ENCODE peak calls at places on chromosome 20, in four cellular contexts. A, B, S and Y are unnamed samples.

GRCh38 chr20:9019833-9020232 is 49.1 kb upstream of the PLCB4 start:
- DNase-seq in S (no peak), B (no peak), A (no peak), Y (no peak)

GRCh38 chr20:24798930-24799705 is 150.0 kb upstream of the CST7 start:
- DNase-seq in A (no peak), B (no peak), S (no peak), Y (no peak)

GRCh38 chr20:46022411-46023147 is 6.4 kb upstream of the SLC12A5 start:
- DNase-seq in S (peak), A (peak), B (peak), Y (peak)

GRCh38 chr20:14599613-14600012 is 262.2 kb upstream of the FLRT3 start:
- DNase-seq in B (no peak), A (no peak), S (no peak), Y (no peak)

GRCh38 chr20:7387638-7388193 is 552.5 kb downstream of the HAO1 start:
- DNase-seq in S (no peak), A (no peak), B (no peak), Y (no peak)

GRCh38 chr20:63067721-63068560 is 61.2 kb upstream of the BHLHE23 start:
- DNase-seq in B (no peak), S (no peak), A (no peak), Y (no peak)

GRCh38 chr20:35953411-35954199 is 697 bp downstream of the SCAND1 start:
- DNase-seq in S (peak), B (peak), A (peak), Y (peak)

GRCh38 chr20:35311822-35312221 is 19.6 kb upstream of the FAM83C start:
- DNase-seq in A (no peak), S (no peak), B (no peak), Y (no peak)

GRCh38 chr20:60491261-60491660 is 533.0 kb downstream of the CDH26 start:
- DNase-seq in A (no peak), S (no peak), B (no peak), Y (no peak)

GRCh38 chr20:62980970-62981369 is 25.8 kb downstream of the BHLHE23 start:
- DNase-seq in S (no peak), B (peak), A (no peak), Y (no peak)

GRCh38 chr20:39109933-39110818 is 148.0 kb downstream of the DHX35 start:
- DNase-seq in A (no peak), S (no peak), B (no peak), Y (no peak)

GRCh38 chr20:59749293-59749680 is 144.9 kb downstream of the PHACTR3 start:
- DNase-seq in A (no peak), S (no peak), B (no peak), Y (no peak)

GRCh38 chr20:10595985-10596384 is 77.8 kb downstream of the JAG1 start:
- DNase-seq in B (no peak), A (no peak), S (no peak), Y (no peak)

GRCh38 chr20:20761302-20761701 is 48.9 kb upstream of the RALGAPA2 start:
- DNase-seq in A (no peak), S (no peak), B (no peak), Y (no peak)

GRCh38 chr20:47276251-47276650 is 80.2 kb downstream of the ZMYND8 start:
- DNase-seq in A (no peak), B (no peak), S (no peak), Y (no peak)

GRCh38 chr20:55793986-55794385 is 211.3 kb downstream of the CBLN4 start:
- DNase-seq in S (no peak), A (no peak), B (no peak), Y (no peak)

GRCh38 chr20:1894951-1895673 is at the start of gene SIRPA:
- DNase-seq in A (peak), B (peak), S (peak), Y (peak)

GRCh38 chr20:35907017-35907685 is 47.2 kb downstream of the SCAND1 start:
- DNase-seq in S (no peak), B (no peak), A (peak), Y (no peak)

GRCh38 chr20:17867119-17867518 is 101.5 kb downstream of the SNX5 start:
- DNase-seq in A (no peak), B (no peak), S (no peak), Y (no peak)

GRCh38 chr20:17868146-17868545 is 100.4 kb downstream of the SNX5 start:
- DNase-seq in S (no peak), A (no peak), B (no peak), Y (no peak)

GRCh38 chr20:17867546-17867945 is 101.0 kb downstream of the SNX5 start:
- DNase-seq in B (no peak), S (no peak), A (no peak), Y (no peak)

GRCh38 chr20:17864791-17865190 is 103.8 kb downstream of the SNX5 start:
- DNase-seq in A (no peak), S (no peak), B (no peak), Y (no peak)

DNA sequence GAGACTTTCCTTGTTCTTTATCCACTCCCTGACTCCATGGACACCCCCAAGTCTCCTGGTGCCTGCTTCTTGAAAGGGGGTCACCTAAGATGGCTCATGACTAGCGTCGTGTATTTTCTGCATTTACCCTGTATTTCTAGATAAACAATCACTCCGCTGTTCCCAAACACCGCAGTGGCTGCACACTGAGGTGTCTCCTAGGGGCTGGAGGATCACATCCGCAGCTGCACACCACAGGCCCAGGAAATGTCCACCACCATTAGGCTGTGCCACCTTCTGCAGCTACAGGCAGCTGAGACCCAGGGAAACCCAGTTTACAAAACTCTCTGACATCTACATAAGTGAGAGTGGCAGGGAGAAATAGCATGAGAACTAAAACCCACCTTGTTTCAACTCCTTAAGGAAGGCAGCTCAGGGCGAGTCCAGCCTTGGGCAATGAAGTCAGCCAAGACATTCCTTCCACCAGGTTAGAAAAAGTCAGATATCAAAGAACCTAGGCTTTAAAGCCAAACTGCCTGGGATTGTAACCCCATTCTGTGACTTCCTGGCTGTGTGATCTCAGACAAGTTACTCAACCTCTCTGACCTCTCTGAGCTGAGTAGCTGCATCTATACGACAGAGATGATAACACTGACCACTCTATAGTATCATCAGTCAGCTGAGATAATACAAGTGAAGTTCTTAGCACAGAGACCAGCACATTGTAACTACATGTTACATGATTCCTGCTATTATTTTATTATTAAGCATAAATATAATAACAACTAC is 102.2 kb downstream of the SNX5 start:
- DNase-seq in S (no peak), A (no peak), B (no peak), Y (no peak)
- TF ChIP-seq CTCF in S (no peak), A (no peak), B (no peak), Y (no peak)

DNA sequence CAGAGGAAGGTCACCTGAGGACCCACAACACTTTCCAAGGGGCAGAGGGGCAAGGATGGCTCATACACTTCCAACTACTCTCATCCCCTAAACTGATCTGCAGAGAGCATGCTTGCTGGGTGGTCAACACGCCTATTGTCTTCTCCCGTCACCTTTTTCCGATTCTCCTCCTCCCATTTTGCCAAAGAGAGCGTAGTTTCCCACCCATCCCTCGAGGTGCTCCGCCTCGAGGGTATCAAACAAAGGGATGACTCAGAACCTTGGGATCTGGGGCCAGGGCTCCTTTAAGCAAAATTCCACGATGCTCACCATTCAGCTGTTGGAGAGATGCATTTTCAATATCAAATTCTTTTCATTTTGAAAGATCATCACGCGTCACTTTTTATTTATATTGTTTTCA is 507.5 kb upstream of the SULF2 start:
- DNase-seq in A (no peak), S (no peak), B (no peak), Y (no peak)
- TF ChIP-seq CTCF in A (no peak), S (no peak), B (no peak), Y (no peak)

GRCh38 chr20:51738877-51739447 is 29.2 kb downstream of the ATP9A start:
- DNase-seq in A (no peak), S (no peak), B (peak), Y (no peak)

GRCh38 chr20:51733070-51733469 is 35.1 kb downstream of the ATP9A start:
- DNase-seq in S (no peak), A (no peak), B (no peak), Y (no peak)

GRCh38 chr20:51736947-51737346 is 31.2 kb downstream of the ATP9A start:
- DNase-seq in S (no peak), B (no peak), A (no peak), Y (no peak)

GRCh38 chr20:51734876-51735499 is 33.2 kb downstream of the ATP9A start:
- DNase-seq in S (no peak), B (no peak), A (no peak), Y (no peak)

GRCh38 chr20:51735728-51736600 is 32.2 kb downstream of the ATP9A start:
- DNase-seq in B (no peak), S (no peak), A (no peak), Y (no peak)
- TF ChIP-seq CTCF in B (no peak), S (no peak), A (no peak), Y (no peak)

GRCh38 chr20:5127204-5127858 is 523 bp downstream of the CDS2 start:
- DNase-seq in S (peak), B (peak), A (peak), Y (peak)

GRCh38 chr20:5127859-5128409 is 1.1 kb downstream of the CDS2 start:
- DNase-seq in B (peak), S (no peak), A (peak), Y (no peak)

GRCh38 chr20:5122861-5123260 is 3.1 kb upstream of the PCNA start:
- DNase-seq in A (no peak), B (no peak), S (no peak), Y (no peak)

GRCh38 chr20:5128886-5129285 is 2.1 kb downstream of the CDS2 start:
- DNase-seq in S (no peak), B (no peak), A (no peak), Y (no peak)

DNA sequence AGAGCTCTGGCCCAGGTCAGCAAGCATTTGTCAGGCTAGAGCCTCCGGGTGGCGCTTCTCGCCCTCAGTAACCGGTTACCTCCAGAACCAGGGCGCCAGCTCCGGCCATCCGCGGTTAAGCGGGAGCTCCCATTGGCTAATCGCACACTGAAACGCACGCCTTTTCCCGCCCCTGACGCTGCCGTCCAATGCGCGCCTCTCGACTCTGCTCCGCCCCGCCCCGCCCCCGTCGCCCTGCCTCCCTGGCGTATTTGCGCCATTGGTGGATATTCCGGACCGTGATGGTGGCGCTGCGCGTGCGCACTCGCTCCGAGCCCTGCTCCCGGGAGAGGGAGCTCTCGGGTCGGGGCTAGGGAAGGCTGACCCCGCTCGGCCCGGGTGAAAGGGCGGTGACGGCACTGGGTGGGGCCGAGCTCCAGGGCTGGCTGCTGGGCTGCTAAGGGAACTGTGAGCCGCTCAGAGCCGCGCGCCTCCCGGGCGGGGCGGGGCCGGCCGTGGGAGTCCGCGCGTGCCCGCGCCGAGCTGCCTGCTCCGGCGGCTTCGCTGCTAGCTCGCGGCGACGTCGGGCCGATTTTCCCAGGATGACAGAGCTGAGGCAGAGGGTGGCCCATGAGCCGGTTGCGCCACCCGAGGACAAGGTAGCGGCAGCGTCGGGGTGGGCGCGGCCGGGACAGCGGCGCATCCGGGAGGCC is at the start of gene CDS2:
- DNase-seq in B (peak), A (peak), S (peak), Y (peak)
- TF ChIP-seq CTCF in B (peak), A (peak), S (peak), Y (peak)

GRCh38 chr20:44641305-44641704 is 10.2 kb downstream of the ADA start:
- DNase-seq in B (no peak), A (no peak), S (no peak), Y (no peak)

GRCh38 chr20:44640522-44640921 is 11.0 kb downstream of the ADA start:
- DNase-seq in S (no peak), B (no peak), A (no peak), Y (no peak)

GRCh38 chr20:44643596-44644383 is 7.7 kb downstream of the ADA start:
- DNase-seq in S (peak), A (peak), B (peak), Y (no peak)

GRCh38 chr20:44643154-44643519 is 8.4 kb downstream of the ADA start:
- DNase-seq in A (no peak), B (no peak), S (no peak), Y (no peak)

DNA sequence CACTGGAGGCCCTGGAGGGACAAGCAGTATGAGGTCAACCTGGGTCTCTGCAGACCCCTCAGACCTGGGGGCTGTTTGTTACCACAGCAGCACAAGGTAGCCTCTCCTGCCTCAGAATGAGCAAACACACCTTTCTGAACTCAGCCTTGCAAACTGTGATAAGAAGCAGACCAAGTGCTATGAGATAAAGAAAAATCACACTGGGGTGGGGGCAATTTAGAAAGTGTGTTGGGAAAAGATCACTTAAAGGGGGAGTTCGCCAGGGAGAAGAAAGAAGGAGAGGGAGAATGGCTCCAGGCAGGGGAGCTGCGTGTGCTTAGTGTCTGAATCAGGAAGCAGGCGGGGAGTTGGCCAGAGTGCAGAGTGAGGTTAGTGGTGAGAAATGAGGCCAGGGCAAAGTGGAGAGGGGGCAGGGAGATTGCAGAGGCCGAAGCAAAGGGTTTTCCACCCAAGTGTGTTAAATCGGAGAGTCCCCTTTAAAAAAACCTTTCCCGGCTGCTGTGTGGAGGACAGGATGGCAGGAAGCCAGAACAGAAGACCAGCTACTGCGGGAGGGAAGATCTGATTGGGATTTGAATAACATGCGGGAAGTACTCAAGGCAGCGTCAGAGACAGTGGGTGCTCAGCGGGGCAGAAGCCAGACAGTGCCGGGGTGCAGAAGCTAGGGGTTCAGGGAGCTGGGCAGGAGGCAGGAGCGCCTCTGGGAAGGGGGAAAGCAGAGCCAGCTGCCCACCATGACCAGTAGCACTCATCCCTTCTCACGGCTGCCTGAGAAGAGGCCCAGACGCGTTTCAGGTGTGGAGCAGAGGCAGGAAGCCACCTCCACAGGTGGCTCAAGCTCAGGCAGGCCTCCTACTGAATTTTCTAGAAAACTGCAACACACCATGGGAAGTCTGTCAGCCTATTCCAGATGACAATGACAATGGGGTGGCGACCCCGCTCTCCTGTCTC is 9.0 kb downstream of the ADA start:
- DNase-seq in A (peak), S (peak), B (peak), Y (peak)
- TF ChIP-seq CTCF in A (no peak), S (no peak), B (no peak), Y (no peak)

DNA sequence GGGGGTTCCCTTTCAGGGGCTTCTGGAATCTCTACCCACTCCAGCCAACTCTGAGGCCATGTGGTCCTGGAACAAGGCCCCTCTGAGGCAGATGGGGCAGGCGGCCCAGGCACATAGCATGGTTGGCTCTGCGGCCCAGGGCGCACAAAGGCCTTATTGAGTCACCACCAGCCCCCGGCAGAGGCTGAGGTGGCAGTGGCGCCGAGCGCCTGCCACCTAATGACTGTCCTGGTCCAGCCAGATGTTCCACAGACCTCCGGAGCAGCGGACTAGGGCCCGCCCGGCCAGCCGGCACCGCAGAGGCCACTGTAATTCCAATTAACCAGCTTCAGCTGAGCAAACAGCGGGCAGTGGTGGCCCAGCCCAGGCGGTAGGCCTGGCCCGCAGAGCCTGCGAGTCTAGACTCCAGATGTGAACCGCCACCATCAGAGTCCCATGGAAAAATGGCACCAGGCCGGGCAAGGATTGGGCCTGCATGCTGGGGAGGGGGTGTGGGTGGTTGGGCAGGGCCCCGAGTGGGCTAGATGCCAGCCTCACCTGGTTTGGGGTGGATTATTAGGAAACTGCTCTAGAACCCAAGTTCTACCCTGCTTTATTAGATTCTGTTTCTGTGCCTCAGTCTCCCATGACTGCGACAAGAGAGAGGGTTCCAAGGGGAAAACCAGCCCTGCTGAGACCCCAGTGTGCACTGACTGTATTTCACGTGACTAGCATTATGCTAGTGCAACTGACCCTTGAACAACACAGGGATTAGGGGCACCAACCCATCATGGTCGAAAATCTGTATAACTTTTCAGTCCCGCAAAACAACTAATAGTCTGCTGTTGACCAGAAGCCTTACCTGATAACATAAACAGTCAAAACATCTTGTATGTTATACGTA is 34.1 kb upstream of the ID1 start:
- DNase-seq in B (no peak), A (no peak), S (no peak), Y (no peak)
- TF ChIP-seq CTCF in B (no peak), A (no peak), S (no peak), Y (no peak)

GRCh38 chr20:53642196-53643030 is 48.8 kb upstream of the ZNF217 start:
- DNase-seq in A (peak), B (peak), S (peak), Y (peak)
- TF ChIP-seq CTCF in A (no peak), B (no peak), S (no peak), Y (no peak)